ENCODE peak calls at places on chromosomes 11 and 22, in six cellular contexts. One of them, this sample, is unnamed. For H3K27me3, the result is how much of the 10 kb centered on the place peaks cover.

GRCh38 chr22:22171357-22172218 is 73.0 kb upstream of the VPREB1 start:
- DNase-seq in heart left ventricle: no peak
- DNase-seq in stomach: no peak
- DNase-seq in astrocyte: no peak
- DNase-seq in brain microvascular endothelial cell: no peak
- DNase-seq in IMR-90: no peak
- DNase-seq in this sample: no peak

GRCh38 chr11:70594031-70594430 is 195.7 kb downstream of the CTTN start:
- DNase-seq in IMR-90: no peak
- DNase-seq in stomach: no peak
- DNase-seq in brain microvascular endothelial cell: no peak
- DNase-seq in heart left ventricle: no peak
- DNase-seq in astrocyte: no peak
- DNase-seq in this sample: no peak

GRCh38 chr22:20579273-20580120 is 72.1 kb downstream of the MED15 start:
- DNase-seq in astrocyte: no peak
- DNase-seq in stomach: no peak
- DNase-seq in IMR-90: no peak
- DNase-seq in brain microvascular endothelial cell: no peak
- DNase-seq in heart left ventricle: no peak
- DNase-seq in this sample: no peak

GRCh38 chr11:61851128-61851899 is 23.2 kb downstream of the FADS2 start:
- DNase-seq in heart left ventricle: peak
- DNase-seq in brain microvascular endothelial cell: no peak
- DNase-seq in stomach: no peak
- DNase-seq in astrocyte: no peak
- DNase-seq in IMR-90: no peak
- DNase-seq in this sample: no peak

GRCh38 chr11:32438883-32439487 is 3.6 kb upstream of the WT1 start:
- DNase-seq in brain microvascular endothelial cell: no peak
- DNase-seq in stomach: no peak
- DNase-seq in astrocyte: no peak
- DNase-seq in IMR-90: no peak
- DNase-seq in heart left ventricle: no peak
- DNase-seq in this sample: no peak

GRCh38 chr11:10998674-10999073 is 140.8 kb upstream of the ZBED5 start:
- DNase-seq in brain microvascular endothelial cell: no peak
- DNase-seq in stomach: no peak
- DNase-seq in IMR-90: no peak
- DNase-seq in astrocyte: no peak
- DNase-seq in heart left ventricle: no peak
- DNase-seq in this sample: no peak

GRCh38 chr11:85855341-85855656 is at the start of gene CCDC83:
- DNase-seq in astrocyte: no peak
- DNase-seq in stomach: no peak
- DNase-seq in brain microvascular endothelial cell: no peak
- DNase-seq in heart left ventricle: no peak
- DNase-seq in IMR-90: no peak
- DNase-seq in this sample: no peak

GRCh38 chr11:36075053-36075452 is 131.2 kb downstream of the LDLRAD3 start:
- DNase-seq in astrocyte: peak
- DNase-seq in heart left ventricle: no peak
- DNase-seq in brain microvascular endothelial cell: peak
- DNase-seq in IMR-90: peak
- DNase-seq in stomach: no peak
- DNase-seq in this sample: no peak

GRCh38 chr11:84022221-84022620 is 736.1 kb upstream of the CCDC90B start:
- DNase-seq in brain microvascular endothelial cell: no peak
- DNase-seq in heart left ventricle: no peak
- DNase-seq in stomach: no peak
- DNase-seq in astrocyte: peak
- DNase-seq in IMR-90: no peak
- DNase-seq in this sample: no peak

GRCh38 chr11:78063440-78064181 is at the start of gene THRSP:
- DNase-seq in astrocyte: no peak
- DNase-seq in brain microvascular endothelial cell: no peak
- DNase-seq in heart left ventricle: no peak
- DNase-seq in IMR-90: no peak
- DNase-seq in stomach: no peak
- DNase-seq in this sample: no peak

GRCh38 chr11:1251236-1251770 is 28.4 kb downstream of the MUC5B start:
- DNase-seq in brain microvascular endothelial cell: no peak
- DNase-seq in astrocyte: no peak
- DNase-seq in heart left ventricle: no peak
- DNase-seq in stomach: no peak
- DNase-seq in IMR-90: no peak
- DNase-seq in this sample: no peak

GRCh38 chr11:68328374-68329091 is 16.1 kb downstream of the LRP5 start:
- DNase-seq in heart left ventricle: peak
- DNase-seq in brain microvascular endothelial cell: no peak
- DNase-seq in IMR-90: no peak
- DNase-seq in stomach: peak
- DNase-seq in astrocyte: no peak
- DNase-seq in this sample: no peak

GRCh38 chr11:86592047-86592564 is 80.3 kb downstream of the ME3 start:
- DNase-seq in heart left ventricle: no peak
- DNase-seq in astrocyte: peak
- DNase-seq in brain microvascular endothelial cell: peak
- DNase-seq in stomach: no peak
- DNase-seq in IMR-90: peak
- DNase-seq in this sample: no peak

GRCh38 chr11:47347134-47347533 is 5.4 kb downstream of the MYBPC3 start:
- DNase-seq in stomach: no peak
- DNase-seq in heart left ventricle: no peak
- DNase-seq in brain microvascular endothelial cell: no peak
- DNase-seq in astrocyte: no peak
- DNase-seq in IMR-90: no peak
- DNase-seq in this sample: no peak

GRCh38 chr11:86799680-86800075 is 664 bp upstream of the PRSS23 start:
- DNase-seq in IMR-90: no peak
- DNase-seq in astrocyte: no peak
- DNase-seq in stomach: no peak
- DNase-seq in heart left ventricle: no peak
- DNase-seq in brain microvascular endothelial cell: no peak
- DNase-seq in this sample: no peak

GRCh38 chr11:117230286-117230961 is 1.4 kb downstream of the PCSK7 start:
- DNase-seq in IMR-90: peak
- DNase-seq in brain microvascular endothelial cell: no peak
- DNase-seq in stomach: no peak
- DNase-seq in astrocyte: no peak
- DNase-seq in heart left ventricle: no peak
- DNase-seq in this sample: no peak

GRCh38 chr22:19270873-19271272 is 20.6 kb downstream of the CLTCL1 start:
- DNase-seq in IMR-90: no peak
- DNase-seq in stomach: no peak
- DNase-seq in astrocyte: no peak
- DNase-seq in heart left ventricle: no peak
- DNase-seq in brain microvascular endothelial cell: no peak
- DNase-seq in this sample: no peak

DNA sequence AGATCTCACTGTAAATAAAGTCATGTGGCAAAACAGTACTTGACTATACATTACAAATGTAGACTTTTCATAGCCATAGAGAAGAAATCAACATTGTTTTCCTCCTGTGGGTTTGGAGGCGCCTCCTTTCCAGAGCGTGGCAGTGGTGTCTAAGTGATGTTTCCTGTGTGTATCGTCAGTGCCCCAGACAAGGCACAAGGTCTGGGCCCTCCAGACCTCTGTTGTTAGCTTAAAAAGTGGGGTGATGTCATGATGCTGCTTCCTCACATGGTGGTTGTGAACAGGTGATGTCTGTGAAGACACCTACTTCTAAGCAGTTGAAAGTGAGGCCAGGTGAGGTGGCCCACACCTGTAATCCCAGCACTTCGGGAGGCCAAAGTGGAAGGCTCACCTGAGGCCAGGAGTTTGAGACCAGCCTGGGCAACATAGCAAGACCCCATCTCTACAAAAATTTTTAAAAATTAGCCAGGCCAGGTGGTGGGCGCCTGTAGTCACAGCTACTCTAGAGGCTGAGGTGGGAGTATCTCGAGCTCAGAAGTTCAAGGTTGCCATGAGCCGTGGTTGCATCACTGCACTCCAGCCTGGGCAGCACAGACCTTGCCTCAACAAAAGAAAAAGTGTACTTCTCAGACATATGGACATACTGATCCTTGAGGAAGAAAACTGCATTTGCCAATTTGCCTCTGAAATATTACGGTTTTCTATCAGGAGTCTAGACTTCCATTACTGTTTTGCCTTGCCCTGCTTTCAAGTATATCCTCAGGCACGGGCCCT is 15.7 kb downstream of the NUP50 start:
- DNase-seq in heart left ventricle: no peak
- DNase-seq in IMR-90: no peak
- DNase-seq in stomach: no peak
- DNase-seq in astrocyte: no peak
- DNase-seq in brain microvascular endothelial cell: no peak
- DNase-seq in this sample: no peak
- H3K4me3 ChIP-seq in heart left ventricle: no peak
- H3K4me3 ChIP-seq in IMR-90: no peak
- H3K4me3 ChIP-seq in stomach: no peak
- H3K4me3 ChIP-seq in astrocyte: no peak
- H3K4me3 ChIP-seq in brain microvascular endothelial cell: no peak
- H3K4me3 ChIP-seq in this sample: no peak

DNA sequence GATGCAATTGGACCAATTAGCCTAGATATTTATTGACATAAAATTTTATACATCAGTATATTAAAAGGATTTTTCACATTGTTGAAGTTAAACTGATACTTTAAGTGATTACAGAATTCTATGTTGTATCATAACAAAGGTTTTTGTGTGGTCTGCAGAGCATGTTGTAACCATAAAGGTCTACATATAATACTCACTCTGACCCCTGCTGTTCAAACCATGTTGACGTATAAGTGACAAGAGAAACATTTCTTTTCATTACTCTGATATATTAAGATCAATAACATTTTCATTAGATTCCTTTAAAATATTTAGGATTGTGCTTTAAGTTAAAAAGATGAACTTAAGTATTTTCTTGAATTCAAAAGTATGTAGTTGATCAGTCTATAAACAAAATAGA is 63.9 kb downstream of the GAS2 start:
- DNase-seq in astrocyte: no peak
- DNase-seq in brain microvascular endothelial cell: no peak
- DNase-seq in stomach: no peak
- DNase-seq in IMR-90: peak
- DNase-seq in heart left ventricle: no peak
- DNase-seq in this sample: no peak
- TF ChIP-seq CTCF in astrocyte: no peak
- TF ChIP-seq CTCF in brain microvascular endothelial cell: peak
- TF ChIP-seq CTCF in stomach: no peak
- TF ChIP-seq CTCF in IMR-90: no peak
- TF ChIP-seq CTCF in heart left ventricle: peak
- TF ChIP-seq CTCF in this sample: no peak

DNA sequence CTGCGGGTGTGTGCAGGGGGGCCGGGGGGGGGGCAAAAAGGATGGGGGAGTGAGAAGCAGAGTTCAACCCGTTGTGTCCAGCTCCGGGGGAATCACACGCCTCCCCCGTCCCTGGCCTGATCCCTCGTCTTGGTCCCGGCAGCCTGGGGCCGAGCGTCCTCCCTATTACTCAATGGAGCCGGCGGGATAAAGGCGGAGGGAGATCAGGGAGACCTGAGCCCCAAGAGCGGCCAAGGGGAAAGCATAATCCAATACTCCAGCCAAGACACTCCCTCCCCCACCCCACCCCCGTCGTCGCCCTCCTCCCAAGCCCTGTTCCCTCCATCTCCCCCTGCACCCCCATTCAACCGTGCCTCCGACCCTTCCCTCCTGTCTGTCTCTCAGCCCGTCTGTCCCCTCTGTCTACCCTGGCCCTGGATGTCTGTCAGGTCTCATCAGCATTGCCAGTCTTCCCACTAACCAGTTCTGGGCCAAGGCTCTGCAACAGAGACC is 2.6 kb downstream of the PHOX2A start:
- DNase-seq in heart left ventricle: no peak
- DNase-seq in IMR-90: no peak
- DNase-seq in astrocyte: no peak
- DNase-seq in brain microvascular endothelial cell: no peak
- DNase-seq in stomach: no peak
- DNase-seq in this sample: no peak
- H3K27me3 ChIP-seq in heart left ventricle: half or more
- H3K27me3 ChIP-seq in IMR-90: half or more
- H3K27me3 ChIP-seq in astrocyte: half or more
- H3K27me3 ChIP-seq in brain microvascular endothelial cell: half or more
- H3K27me3 ChIP-seq in stomach: half or more
- H3K27me3 ChIP-seq in this sample: half or more

DNA sequence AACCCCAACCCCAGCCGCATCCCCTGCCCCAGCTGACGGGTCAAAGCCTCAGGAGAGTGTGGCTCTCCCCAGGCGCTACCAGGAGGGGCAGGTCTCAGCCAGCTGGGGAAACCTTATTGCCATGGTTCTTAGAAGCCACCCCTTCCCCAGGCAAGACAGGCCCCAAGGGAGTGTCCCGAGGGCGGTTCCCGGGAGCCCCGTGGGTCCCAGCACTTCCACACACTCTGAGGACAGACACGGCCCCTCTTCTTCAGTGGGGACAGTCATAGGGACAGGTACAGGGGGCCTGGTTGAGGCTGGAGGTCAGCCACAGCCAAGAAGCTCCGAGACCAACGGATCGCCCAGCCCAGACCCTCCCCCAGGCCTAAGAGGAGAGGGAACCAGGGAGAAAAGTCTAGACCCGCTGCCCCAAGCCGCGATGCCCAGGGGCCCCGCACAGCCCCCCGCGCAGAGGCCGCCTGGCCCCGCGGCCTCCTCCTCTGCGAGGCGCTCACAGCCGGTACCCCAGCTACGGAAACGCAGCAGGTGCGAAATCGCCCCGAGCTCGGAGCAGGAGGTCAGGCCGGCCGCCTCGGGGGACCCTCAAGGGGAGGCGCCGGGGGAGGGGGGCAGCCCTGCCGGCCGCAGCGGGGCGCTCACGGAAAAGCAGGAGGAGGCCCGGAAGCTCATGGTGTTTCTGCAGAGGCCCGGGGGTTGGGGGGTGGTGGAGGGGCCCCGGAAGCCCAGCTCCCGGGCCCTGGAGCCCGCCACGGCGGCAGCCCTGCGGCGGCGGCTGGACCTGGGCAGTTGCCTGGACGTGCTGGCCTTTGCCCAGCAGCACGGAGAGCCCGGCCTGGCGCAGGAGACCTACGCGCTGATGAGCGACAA is 2.6 kb downstream of the KLHDC7B start:
- DNase-seq in brain microvascular endothelial cell: no peak
- DNase-seq in astrocyte: no peak
- DNase-seq in heart left ventricle: no peak
- DNase-seq in IMR-90: no peak
- DNase-seq in stomach: no peak
- DNase-seq in this sample: no peak
- H3K4me3 ChIP-seq in brain microvascular endothelial cell: no peak
- H3K4me3 ChIP-seq in astrocyte: no peak
- H3K4me3 ChIP-seq in heart left ventricle: peak
- H3K4me3 ChIP-seq in IMR-90: no peak
- H3K4me3 ChIP-seq in stomach: peak
- H3K4me3 ChIP-seq in this sample: no peak

DNA sequence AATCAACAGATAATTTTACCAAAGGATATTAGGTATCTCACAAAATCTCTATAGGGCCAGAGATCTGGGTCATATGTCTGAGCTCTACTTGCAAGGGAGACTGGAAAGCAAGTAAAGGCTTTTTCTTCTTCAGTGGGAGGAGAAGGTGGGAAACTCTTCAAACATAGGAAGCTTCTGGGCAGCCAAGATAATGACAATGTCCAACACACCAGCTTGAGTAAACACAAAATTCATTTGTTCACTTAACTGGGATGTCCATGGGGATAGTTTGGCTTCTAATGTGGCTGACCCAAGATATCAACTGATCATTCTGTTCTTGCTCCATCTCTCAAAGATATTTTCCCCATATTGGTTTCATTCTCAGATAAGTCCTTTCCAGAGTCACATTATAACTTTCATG is 37.4 kb downstream of the OR2AT4 start:
- DNase-seq in heart left ventricle: no peak
- DNase-seq in astrocyte: no peak
- DNase-seq in stomach: no peak
- DNase-seq in brain microvascular endothelial cell: no peak
- DNase-seq in IMR-90: no peak
- DNase-seq in this sample: no peak
- TF ChIP-seq CTCF in heart left ventricle: no peak
- TF ChIP-seq CTCF in astrocyte: no peak
- TF ChIP-seq CTCF in stomach: no peak
- TF ChIP-seq CTCF in brain microvascular endothelial cell: no peak
- TF ChIP-seq CTCF in IMR-90: no peak
- TF ChIP-seq CTCF in this sample: no peak

This sample was measured in kidney epithelial cell.